ENCODE peak calls at places on chromosomes 2 and 18, in five cellular contexts. C is NAMALWA, Z is HEK293T, V is T-helper 9 cell, L is AML-193. X is an unnamed sample.

GRCh38 chr18:43789234-43790000 is 512.1 kb upstream of the SYT4 start:
- DNase-seq in Z (no peak), L (no peak), V (no peak), C (no peak), X (no peak)

GRCh38 chr2:168392797-168393196 is 63.3 kb upstream of the CERS6 start:
- DNase-seq in C (no peak), V (no peak), Z (no peak), L (no peak), X (no peak)

GRCh38 chr18:58223717-58224424 is 179.8 kb downstream of the NEDD4L start:
- DNase-seq in V (no peak), L (no peak), Z (peak; percentile 9), C (no peak), X (no peak)

GRCh38 chr2:239685556-239685955 is 284.7 kb upstream of the HDAC4 start:
- DNase-seq in C (no peak), L (no peak), V (no peak), Z (no peak), X (no peak)

GRCh38 chr2:165113414-165113813 is 90.4 kb downstream of the SCN3A start:
- DNase-seq in C (no peak), L (no peak), V (no peak), Z (no peak), X (no peak)

GRCh38 chr18:5611221-5611620 is 67.4 kb upstream of the EPB41L3 start:
- DNase-seq in V (no peak), Z (no peak), L (no peak), C (no peak), X (no peak)

GRCh38 chr2:221896505-221897151 is 324.5 kb upstream of the EPHA4 start:
- DNase-seq in L (no peak), Z (no peak), V (no peak), C (no peak), X (no peak)

GRCh38 chr18:70046796-70047195 is 99.1 kb upstream of the CD226 start:
- DNase-seq in L (no peak), C (no peak), V (no peak), Z (no peak), X (no peak)

GRCh38 chr2:9658972-9659371 is 28.2 kb upstream of the YWHAQ start:
- DNase-seq in V (no peak), L (no peak), C (no peak), Z (no peak), X (no peak)

GRCh38 chr2:201960300-201960699 is 73.4 kb upstream of the FZD7 start:
- DNase-seq in V (no peak), C (no peak), L (no peak), Z (no peak), X (no peak)

GRCh38 chr18:73136134-73136533 is 268.3 kb upstream of the NETO1 start:
- DNase-seq in C (peak; percentile 28), L (peak; percentile 43), V (no peak), Z (no peak), X (no peak)

GRCh38 chr2:174035981-174036742 is 71.0 kb upstream of the SP3 start:
- DNase-seq in C (peak; percentile 57), Z (no peak), V (no peak), L (peak; percentile 61), X (no peak)

GRCh38 chr2:202072226-202072625 is 829 bp upstream of the KIAA2012 start:
- DNase-seq in C (peak; percentile 6), V (no peak), L (no peak), Z (peak; percentile 42), X (no peak)

GRCh38 chr2:236526459-236527197 is 43.0 kb upstream of the ACKR3 start:
- DNase-seq in V (no peak), L (no peak), C (no peak), Z (no peak), X (no peak)